ENCODE peak calls at places on chromosome 2, in five cellular contexts. L is adrenal gland; C is cardiac muscle cell; G is brain microvascular endothelial cell; H is naive thymus-derived CD4-positive, alpha-beta T cell. D is an unnamed sample.

GRCh38 chr2:173159794-173160463 is 84.3 kb downstream of the MAP3K20 start:
- DNase-seq in L (peak; percentile 51), C (peak; percentile 99), G (peak; percentile 97), H (no peak), D (peak; percentile 56)

GRCh38 chr2:157489981-157490380 is 46.1 kb upstream of the CYTIP start:
- DNase-seq in L (no peak), C (no peak), G (no peak), H (no peak), D (peak; percentile 30)

GRCh38 chr2:220167956-220168355 is 540.5 kb downstream of the SLC4A3 start:
- DNase-seq in L (no peak), C (no peak), G (no peak), H (no peak), D (no peak)

GRCh38 chr2:204218040-204218439 is 281.5 kb downstream of the ICOS start:
- DNase-seq in L (no peak), C (no peak), G (no peak), H (no peak), D (no peak)

GRCh38 chr2:18154812-18155211 is 276.3 kb downstream of the KCNS3 start:
- DNase-seq in L (no peak), C (no peak), G (no peak), H (no peak), D (no peak)

GRCh38 chr2:221571108-221571390 is 1.1 kb downstream of the EPHA4 start:
- DNase-seq in L (no peak), C (peak; percentile 9), G (peak; percentile 19), H (peak; percentile 5), D (peak; percentile 24)

GRCh38 chr2:152038451-152038958 is 60.3 kb downstream of the CACNB4 start:
- DNase-seq in L (no peak), C (no peak), G (no peak), H (no peak), D (no peak)

GRCh38 chr2:76175295-76175694 is 464.6 kb upstream of the GCFC2 start:
- DNase-seq in L (no peak), C (no peak), G (no peak), H (no peak), D (no peak)

GRCh38 chr2:6973895-6974545 is 56.8 kb downstream of the RNF144A start:
- DNase-seq in L (no peak), C (no peak), G (no peak), H (no peak), D (no peak)

GRCh38 chr2:212539145-212539880 is 711 bp upstream of the ERBB4 start:
- DNase-seq in L (peak; percentile 29), C (no peak), G (no peak), H (no peak), D (peak; percentile 36)

GRCh38 chr2:1818404-1818803 is 74.1 kb upstream of the PXDN start:
- DNase-seq in L (no peak), C (no peak), G (peak; percentile 22), H (no peak), D (no peak)

GRCh38 chr2:44916291-44916690 is 25.2 kb upstream of the SIX3 start:
- DNase-seq in L (no peak), C (no peak), G (no peak), H (no peak), D (no peak)

GRCh38 chr2:150591901-150592300 is 104.4 kb upstream of the RND3 start:
- DNase-seq in L (no peak), C (peak; percentile 60), G (no peak), H (no peak), D (no peak)

GRCh38 chr2:234992196-234992595 is 40.4 kb downstream of the SH3BP4 start:
- DNase-seq in L (no peak), C (no peak), G (no peak), H (no peak), D (no peak)

GRCh38 chr2:80168037-80168436 is 136.5 kb downstream of the LRRTM1 start:
- DNase-seq in L (no peak), C (no peak), G (no peak), H (no peak), D (no peak)

GRCh38 chr2:99875627-99876026 is 266.8 kb downstream of the AFF3 start:
- DNase-seq in L (no peak), C (no peak), G (no peak), H (no peak), D (no peak)

GRCh38 chr2:127807678-127808353 is 3.2 kb downstream of the WDR33 start:
- DNase-seq in L (no peak), C (no peak), G (no peak), H (no peak), D (no peak)

GRCh38 chr2:127562930-127563329 is 27.4 kb downstream of the MYO7B start:
- DNase-seq in L (no peak), C (no peak), G (no peak), H (no peak), D (no peak)

GRCh38 chr2:103527278-103527677 is 765.4 kb downstream of the TMEM182 start:
- DNase-seq in L (no peak), C (no peak), G (no peak), H (no peak), D (no peak)

GRCh38 chr2:239476029-239476756 is 75.4 kb upstream of the HDAC4 start:
- DNase-seq in L (no peak), C (no peak), G (no peak), H (no peak), D (no peak)

GRCh38 chr2:17543848-17544645 is 3.6 kb downstream of the VSNL1 start:
- DNase-seq in L (no peak), C (peak; percentile 19), G (peak; percentile 79), H (no peak), D (no peak)

GRCh38 chr2:98102878-98103277 is 15.9 kb downstream of the VWA3B start:
- DNase-seq in L (no peak), C (no peak), G (no peak), H (no peak), D (no peak)

GRCh38 chr2:196979976-196980375 is 53.5 kb upstream of the PGAP1 start:
- DNase-seq in L (no peak), C (no peak), G (no peak), H (no peak), D (no peak)

GRCh38 chr2:134946073-134946472 is 27.5 kb downstream of the CCNT2 start:
- DNase-seq in L (no peak), C (no peak), G (no peak), H (no peak), D (no peak)

GRCh38 chr2:222861411-222862067 is 703 bp downstream of the ACSL3 start:
- DNase-seq in L (peak; percentile 48), C (peak; percentile 35), G (no peak), H (no peak), D (peak; percentile 44)

DNA sequence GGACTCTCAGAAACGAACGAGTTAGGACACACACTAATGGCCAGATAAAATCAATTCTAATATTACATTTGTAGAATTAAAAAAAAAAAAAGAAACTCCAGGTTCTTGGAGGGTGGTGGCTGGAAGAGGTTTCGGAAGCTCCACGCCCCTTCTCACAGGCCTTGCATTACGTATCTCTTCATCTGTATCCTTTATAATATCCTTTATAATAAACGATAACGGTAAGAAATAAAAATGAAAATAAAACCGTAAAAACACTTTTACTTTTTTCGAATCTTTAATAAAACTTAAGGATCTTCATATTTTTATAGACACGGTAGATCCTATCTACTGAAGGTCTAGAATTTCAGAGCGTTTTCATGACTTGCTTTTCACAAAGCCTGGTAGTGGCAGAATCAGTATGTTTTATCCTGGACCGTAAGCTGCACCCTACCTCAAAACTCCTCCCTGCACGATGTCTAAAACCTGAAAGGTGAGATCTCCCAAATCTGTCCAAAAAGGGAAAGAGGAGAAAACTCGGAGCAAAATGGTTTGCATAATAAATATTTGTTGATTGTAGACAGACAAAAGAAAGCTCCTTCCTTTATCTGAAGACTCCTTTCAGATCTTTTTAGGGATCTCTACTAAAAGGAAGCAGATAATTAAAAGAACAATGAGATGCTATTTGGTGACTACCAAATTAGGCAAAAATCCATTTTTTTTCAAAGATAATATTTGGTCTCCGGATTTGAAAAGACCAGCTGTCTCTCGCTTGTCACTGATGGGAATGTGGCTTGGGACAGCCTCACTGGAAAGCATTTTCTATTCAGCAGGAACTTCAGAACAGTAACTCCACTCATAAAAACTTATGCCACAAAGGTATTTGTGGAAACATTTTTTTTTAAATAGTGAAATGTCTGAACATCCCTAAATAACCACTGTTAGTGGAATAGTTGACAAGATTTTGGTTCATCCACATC is 2.0 kb upstream of the CXCR4 start:
- DNase-seq in L (no peak), C (no peak), G (no peak), H (no peak), D (no peak)
- H3K27me3 ChIP-seq in L (no peaks in the 10 kb centered on the region), C (peaks cover 33% of the 10 kb centered on the region), G (peaks cover 36% of the 10 kb centered on the region), H (no peaks in the 10 kb centered on the region), D (peaks cover 54% of the 10 kb centered on the region)

GRCh38 chr2:72144746-72145657 is 2.7 kb downstream of the CYP26B1 start:
- DNase-seq in L (no peak), C (peak; percentile 69), G (no peak), H (no peak), D (peak; percentile 65)

GRCh38 chr2:72143441-72144356 is 4.0 kb downstream of the CYP26B1 start:
- DNase-seq in L (no peak), C (peak; percentile 37), G (no peak), H (no peak), D (no peak)

GRCh38 chr2:72142743-72143440 is 4.8 kb downstream of the CYP26B1 start:
- DNase-seq in L (no peak), C (peak; percentile 80), G (no peak), H (no peak), D (peak; percentile 74)

GRCh38 chr2:72145658-72146329 is 1.9 kb downstream of the CYP26B1 start:
- DNase-seq in L (no peak), C (peak; percentile 24), G (no peak), H (no peak), D (no peak)

DNA sequence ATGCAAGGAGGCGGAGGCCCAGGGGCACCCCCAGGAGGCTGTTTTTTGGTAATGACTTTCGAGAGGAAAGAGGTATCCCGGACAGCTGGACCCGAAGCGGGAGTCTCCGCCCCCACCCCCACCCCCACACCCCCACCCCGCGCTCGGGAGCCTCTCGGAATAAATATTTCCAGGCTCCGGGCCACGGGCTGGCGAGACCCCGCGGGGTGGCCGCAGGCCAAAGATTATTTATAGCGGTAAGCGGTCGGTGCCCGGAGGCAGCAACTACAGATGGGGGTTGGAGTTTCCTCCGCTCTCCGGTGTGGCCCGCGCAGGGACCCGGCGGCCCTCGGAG is 3.3 kb downstream of the CYP26B1 start:
- DNase-seq in L (no peak), C (peak; percentile 30), G (no peak), H (no peak), D (no peak)
- H3K27me3 ChIP-seq in L (peaks cover 49% of the 10 kb centered on the region), C (peaks cover 99% of the 10 kb centered on the region), G (peaks cover 46% of the 10 kb centered on the region), H (peaks cover 14% of the 10 kb centered on the region), D (peaks cover 54% of the 10 kb centered on the region)

GRCh38 chr2:70906022-70906421 is 29.7 kb upstream of the ATP6V1B1 start:
- DNase-seq in L (no peak), C (no peak), G (no peak), H (no peak), D (no peak)
- H3K27me3 ChIP-seq in L (peaks cover 35% of the 10 kb centered on the region), C (peaks cover 100% of the 10 kb centered on the region), G (no peaks in the 10 kb centered on the region), H (peaks cover 39% of the 10 kb centered on the region), D (peaks cover 26% of the 10 kb centered on the region)

GRCh38 chr2:506866-507265 is 170.3 kb downstream of the TMEM18 start:
- DNase-seq in L (no peak), C (no peak), G (no peak), H (no peak), D (no peak)

GRCh38 chr2:510839-511238 is 166.4 kb downstream of the TMEM18 start:
- DNase-seq in L (no peak), C (no peak), G (no peak), H (no peak), D (no peak)

GRCh38 chr2:509888-510287 is 167.3 kb downstream of the TMEM18 start:
- DNase-seq in L (no peak), C (no peak), G (no peak), H (no peak), D (no peak)

GRCh38 chr2:505931-506330 is 171.3 kb downstream of the TMEM18 start:
- DNase-seq in L (no peak), C (no peak), G (no peak), H (no peak), D (no peak)

GRCh38 chr2:508121-508520 is 169.1 kb downstream of the TMEM18 start:
- DNase-seq in L (no peak), C (no peak), G (no peak), H (no peak), D (no peak)
- H3K27me3 ChIP-seq in L (no peaks in the 10 kb centered on the region), C (no peaks in the 10 kb centered on the region), G (no peaks in the 10 kb centered on the region), H (no peaks in the 10 kb centered on the region), D (no peaks in the 10 kb centered on the region)

D was measured in colonic mucosa.